ENCODE peak calls at places on chromosomes 6 and 20, in eight cellular contexts. D is adrenal gland; I is tibial artery; F is dorsolateral prefrontal cortex; T is psoas muscle; X is esophagus squamous epithelium; V is CD8-positive, alpha-beta T cell; E is IMR-90. Y is an unnamed sample.

GRCh38 chr20:32970973-32971300 is 33.3 kb downstream of the SUN5 start:
- DNase-seq in D (no peak), I (peak), F (peak), T (no peak), X (no peak), V (no peak), E (no peak), Y (no peak)

GRCh38 chr6:96853083-96853482 is 15.8 kb upstream of the GPR63 start:
- DNase-seq in D (no peak), I (no peak), F (no peak), T (no peak), X (no peak), V (no peak), E (no peak), Y (no peak)

GRCh38 chr20:24957326-24957996 is 8.4 kb downstream of the CST7 start:
- DNase-seq in D (no peak), I (peak), F (no peak), T (no peak), X (no peak), V (no peak), E (no peak), Y (no peak)

GRCh38 chr6:24844061-24844460 is 45.3 kb upstream of the ARMH2 start:
- DNase-seq in D (no peak), I (no peak), F (no peak), T (no peak), X (no peak), V (no peak), E (no peak), Y (no peak)

GRCh38 chr6:70363741-70364493 is 49.4 kb upstream of the FAM135A start:
- DNase-seq in D (no peak), I (no peak), F (no peak), T (no peak), X (no peak), V (no peak), E (no peak), Y (no peak)

GRCh38 chr20:63035284-63036185 is 28.8 kb upstream of the BHLHE23 start:
- DNase-seq in D (no peak), I (peak), F (no peak), T (no peak), X (no peak), V (no peak), E (no peak), Y (no peak)

GRCh38 chr20:33460711-33461110 is 17.1 kb upstream of the SNTA1 start:
- DNase-seq in D (no peak), I (no peak), F (no peak), T (no peak), X (no peak), V (no peak), E (no peak), Y (no peak)

GRCh38 chr20:45835230-45836224 is 1.9 kb downstream of the SNX21 start:
- DNase-seq in D (peak), I (peak), F (no peak), T (peak), X (no peak), V (no peak), E (peak), Y (no peak)

GRCh38 chr6:39152247-39152646 is 37.3 kb upstream of the SAYSD1 start:
- DNase-seq in D (no peak), I (no peak), F (no peak), T (no peak), X (no peak), V (no peak), E (no peak), Y (no peak)

GRCh38 chr6:46638650-46639049 is 14.0 kb downstream of the CYP39A1 start:
- DNase-seq in D (no peak), I (no peak), F (no peak), T (no peak), X (no peak), V (no peak), E (no peak), Y (no peak)
- H3K27ac ChIP-seq in D (no peak), I (no peak), F (no peak), T (no peak), X (no peak), V (no peak), E (no peak), Y (no peak)

DNA sequence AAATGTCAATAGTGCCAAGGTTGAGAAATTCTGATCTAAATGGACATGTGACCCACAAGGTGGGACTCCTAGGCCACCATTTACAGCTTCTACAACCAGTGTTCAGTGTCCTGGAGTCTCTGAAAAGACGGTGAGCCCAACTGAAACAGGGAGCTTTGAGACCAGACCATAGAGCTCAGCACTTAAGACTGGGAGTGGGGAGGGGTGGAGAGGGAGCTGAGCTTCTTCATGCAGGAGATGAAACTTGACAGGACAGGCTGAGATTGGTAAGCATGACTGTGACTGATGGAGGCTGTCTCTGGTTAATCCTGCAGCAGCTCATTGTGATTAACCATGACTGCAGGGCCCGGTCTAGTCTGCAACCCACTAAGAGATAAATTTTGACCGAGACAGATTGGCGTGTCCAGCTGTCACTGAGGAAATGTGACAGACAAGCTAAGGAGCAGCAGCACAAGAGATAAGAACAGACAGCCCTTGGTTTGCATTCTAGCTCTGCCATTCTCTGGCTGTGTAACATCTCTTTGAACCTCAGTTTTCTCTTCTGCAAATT is 1.4 kb upstream of the AAR2 start:
- DNase-seq in D (no peak), I (no peak), F (no peak), T (no peak), X (no peak), V (no peak), E (no peak), Y (no peak)
- H3K4me3 ChIP-seq in D (no peak), I (no peak), F (no peak), T (no peak), X (no peak), V (no peak), E (no peak), Y (no peak)

GRCh38 chr6:111530777-111531176 is 47.8 kb upstream of the REV3L start:
- DNase-seq in D (no peak), I (no peak), F (no peak), T (no peak), X (no peak), V (no peak), E (no peak), Y (no peak)
- TF ChIP-seq CTCF in D (no peak), I (no peak), F (no peak), T (no peak), X (no peak), V (no peak), E (no peak), Y (no peak)

DNA sequence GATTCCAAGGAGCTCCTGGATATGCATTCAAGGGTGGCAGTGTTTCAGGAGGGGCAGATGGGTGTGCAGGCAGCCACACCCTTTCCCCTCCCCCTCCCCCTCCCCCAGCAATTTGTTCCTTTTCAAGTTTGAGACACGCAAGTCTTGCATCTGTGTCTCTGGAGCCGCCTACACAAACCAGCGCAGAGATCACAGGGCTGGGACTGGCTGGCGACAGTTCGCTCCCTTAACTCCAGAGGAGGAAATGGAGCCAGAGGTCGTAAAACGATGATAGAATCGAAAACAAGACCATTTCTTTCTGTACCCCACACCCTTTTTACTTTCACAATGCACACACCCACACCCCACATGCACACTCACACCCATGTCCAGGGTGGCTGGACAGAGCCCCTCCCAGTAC is 163.1 kb downstream of the LY86 start:
- DNase-seq in D (no peak), I (no peak), F (no peak), T (no peak), X (no peak), V (no peak), E (no peak), Y (no peak)
- H3K27ac ChIP-seq in D (peak), I (no peak), F (no peak), T (peak), X (peak), V (no peak), E (peak), Y (peak)

DNA sequence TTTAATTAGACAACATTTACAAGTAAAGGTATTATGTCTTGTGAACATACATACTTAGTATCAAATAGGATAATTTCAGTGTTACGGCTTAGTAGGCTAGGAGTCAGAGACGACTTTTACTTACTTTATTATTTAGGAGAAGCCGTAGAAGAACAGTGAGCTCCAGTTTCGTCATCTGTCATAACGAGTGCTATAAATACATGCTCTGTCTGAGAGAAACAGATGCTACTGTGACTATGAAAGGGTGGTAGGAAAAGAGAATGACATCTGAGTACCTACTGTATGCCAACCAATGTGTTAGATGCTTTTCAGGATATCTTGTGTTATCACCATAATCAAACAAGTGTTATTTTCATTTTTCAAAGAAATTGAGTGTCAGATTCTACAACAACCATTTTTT is 119.0 kb downstream of the EYA4 start:
- DNase-seq in D (no peak), I (no peak), F (no peak), T (no peak), X (no peak), V (no peak), E (no peak), Y (no peak)
- H3K4me3 ChIP-seq in D (no peak), I (no peak), F (no peak), T (peak), X (no peak), V (no peak), E (no peak), Y (no peak)

DNA sequence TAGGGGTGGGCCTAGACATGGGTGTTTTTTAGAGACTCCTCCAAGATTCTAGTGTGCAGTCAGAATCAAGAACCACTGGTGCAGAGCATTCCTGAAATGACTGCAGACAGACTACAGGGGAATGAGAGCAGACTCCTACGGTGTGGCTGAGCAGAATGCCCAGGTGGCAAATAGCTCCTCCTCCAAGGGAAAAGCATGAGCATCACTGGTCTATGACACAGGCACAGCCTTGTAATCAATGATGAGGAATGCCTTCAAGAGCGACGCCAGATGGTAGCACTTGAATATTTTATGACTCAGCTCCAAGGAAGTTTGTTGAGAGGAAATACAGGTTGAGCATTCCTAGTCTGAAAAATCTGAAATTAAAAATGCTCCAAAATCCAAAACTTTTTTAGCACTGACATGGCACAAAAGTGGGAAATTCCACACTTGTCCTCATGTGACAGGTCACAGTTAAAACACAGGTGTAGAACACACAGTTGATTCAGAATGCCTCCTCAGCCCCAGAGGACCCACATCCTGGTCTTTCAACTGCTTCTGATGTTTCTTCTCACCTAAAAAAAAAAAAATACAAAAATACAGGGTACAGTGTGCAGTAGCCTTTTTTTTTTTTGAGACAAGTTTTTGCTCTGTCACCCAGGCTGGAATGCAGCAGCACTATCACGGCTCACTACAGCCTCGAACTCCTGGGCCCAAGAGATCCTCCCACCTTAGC is 10.5 kb upstream of the FAM8A1 start:
- DNase-seq in D (no peak), I (no peak), F (peak), T (no peak), X (no peak), V (no peak), E (peak), Y (peak)
- TF ChIP-seq CTCF in D (no peak), I (no peak), F (no peak), T (no peak), X (no peak), V (no peak), E (peak), Y (no peak)

GRCh38 chr20:41342474-41343464 is 2.1 kb downstream of the LPIN3 start:
- DNase-seq in D (no peak), I (no peak), F (no peak), T (no peak), X (no peak), V (no peak), E (no peak), Y (no peak)

GRCh38 chr20:41339957-41340326 is 679 bp upstream of the LPIN3 start:
- DNase-seq in D (peak), I (peak), F (peak), T (peak), X (no peak), V (peak), E (peak), Y (peak)

GRCh38 chr20:41336711-41337492 is 3.7 kb upstream of the LPIN3 start:
- DNase-seq in D (no peak), I (no peak), F (no peak), T (no peak), X (no peak), V (no peak), E (no peak), Y (no peak)

GRCh38 chr20:41344477-41344876 is 3.9 kb downstream of the LPIN3 start:
- DNase-seq in D (no peak), I (no peak), F (no peak), T (no peak), X (no peak), V (no peak), E (no peak), Y (no peak)

GRCh38 chr20:41340327-41341055 is at the start of gene LPIN3:
- DNase-seq in D (peak), I (peak), F (peak), T (peak), X (no peak), V (no peak), E (peak), Y (peak)
- H3K27ac ChIP-seq in D (peak), I (peak), F (no peak), T (peak), X (peak), V (no peak), E (peak), Y (peak)

GRCh38 chr6:85674604-85675003 is 31.9 kb upstream of the SYNCRIP start:
- DNase-seq in D (no peak), I (no peak), F (no peak), T (no peak), X (no peak), V (no peak), E (no peak), Y (no peak)
- H3K4me3 ChIP-seq in D (no peak), I (peak), F (no peak), T (peak), X (no peak), V (no peak), E (no peak), Y (no peak)

GRCh38 chr6:37535701-37536461 is 36.2 kb upstream of the CCDC167 start:
- DNase-seq in D (no peak), I (no peak), F (no peak), T (no peak), X (no peak), V (no peak), E (no peak), Y (no peak)
- TF ChIP-seq CTCF in D (no peak), I (no peak), F (no peak), T (no peak), X (no peak), V (no peak), E (peak), Y (no peak)

GRCh38 chr6:156917213-156917612 is 140.0 kb downstream of the ARID1B start:
- DNase-seq in D (no peak), I (no peak), F (no peak), T (no peak), X (no peak), V (no peak), E (no peak), Y (no peak)
- H3K27ac ChIP-seq in D (no peak), I (no peak), F (no peak), T (no peak), X (no peak), V (no peak), E (no peak), Y (no peak)

Y was measured in lung.